ENCODE peak calls at places on chromosomes 13 and 19, in six cellular contexts. F is upper lobe of right lung, K is spleen, Y is AG09319, O is mammary epithelial cell, J is astrocyte of the cerebellum. P is an unnamed sample.

GRCh38 chr19:57363734-57364181 is 407 bp downstream of the TRAPPC2B start:
- DNase-seq in F (no peak), K (no peak), O (no peak), J (no peak), Y (no peak), P (no peak)

GRCh38 chr13:87444135-87444534 is 227.0 kb upstream of the SLITRK5 start:
- DNase-seq in J (no peak), Y (no peak), O (no peak), K (no peak), F (no peak), P (no peak)

GRCh38 chr13:35378939-35379338 is 97.5 kb downstream of the MAB21L1 start:
- DNase-seq in J (no peak), O (no peak), Y (no peak), K (no peak), F (no peak), P (no peak)

GRCh38 chr19:15101479-15102082 is 5.6 kb upstream of the SYDE1 start:
- DNase-seq in F (no peak), K (no peak), J (peak), Y (no peak), O (peak), P (no peak)

GRCh38 chr13:40974460-40975407 is 44.4 kb downstream of the ELF1 start:
- DNase-seq in K (no peak), J (no peak), F (no peak), O (peak), Y (no peak), P (no peak)

GRCh38 chr19:18736415-18737336 is 53.2 kb downstream of the CRTC1 start:
- DNase-seq in K (no peak), F (no peak), J (no peak), Y (no peak), O (no peak), P (no peak)

GRCh38 chr13:34672631-34673030 is 269.4 kb upstream of the NBEA start:
- DNase-seq in O (peak), F (no peak), Y (no peak), K (no peak), J (no peak), P (no peak)

GRCh38 chr19:30664358-30665058 is 292.3 kb downstream of the ZNF536 start:
- DNase-seq in J (no peak), Y (no peak), O (peak), K (peak), F (no peak), P (no peak)

GRCh38 chr13:40069173-40070044 is 413.9 kb downstream of the COG6 start:
- DNase-seq in Y (peak), J (peak), F (peak), K (peak), O (peak), P (no peak)

GRCh38 chr13:27789495-27790303 is 2.6 kb upstream of the GSX1 start:
- DNase-seq in F (no peak), O (no peak), K (no peak), Y (no peak), J (no peak), P (no peak)

GRCh38 chr19:7159105-7159933 is 89.8 kb downstream of the ZNF557 start:
- DNase-seq in J (no peak), K (no peak), Y (no peak), O (no peak), F (no peak), P (peak)

GRCh38 chr13:33004454-33004853 is 11.8 kb upstream of the KL start:
- DNase-seq in O (no peak), Y (no peak), J (no peak), K (no peak), F (no peak), P (no peak)

GRCh38 chr13:38685974-38686571 is 804 bp upstream of the FREM2 start:
- DNase-seq in O (peak), F (no peak), J (peak), K (no peak), Y (no peak), P (no peak)

GRCh38 chr19:14434543-14435319 is 1.6 kb downstream of the PKN1 start:
- DNase-seq in K (peak), O (peak), J (peak), Y (no peak), F (peak), P (peak)

GRCh38 chr19:45474191-45474940 is 6.6 kb downstream of the FOSB start:
- DNase-seq in K (no peak), O (no peak), J (no peak), Y (no peak), F (no peak), P (no peak)

GRCh38 chr19:23118400-23118799 is 1.6 kb downstream of the ZNF730 start:
- DNase-seq in O (no peak), F (no peak), K (no peak), Y (no peak), J (no peak), P (no peak)

GRCh38 chr19:33229962-33230361 is 4.3 kb upstream of the SLC7A10 start:
- DNase-seq in O (no peak), Y (no peak), K (no peak), J (no peak), F (no peak), P (no peak)

GRCh38 chr13:73602295-73602694 is 531.9 kb downstream of the KLF12 start:
- DNase-seq in O (peak), F (no peak), J (no peak), Y (no peak), K (no peak), P (no peak)

GRCh38 chr13:30711375-30711774 is 24.0 kb upstream of the ALOX5AP start:
- DNase-seq in Y (no peak), F (no peak), O (peak), J (no peak), K (no peak), P (no peak)

GRCh38 chr19:31253816-31254551 is 95.3 kb downstream of the TSHZ3 start:
- DNase-seq in O (peak), K (no peak), Y (no peak), J (peak), F (no peak), P (no peak)

GRCh38 chr13:52974711-52975110 is 53.9 kb upstream of the OLFM4 start:
- DNase-seq in K (no peak), F (no peak), Y (no peak), J (no peak), O (no peak), P (no peak)

GRCh38 chr13:34294483-34295129 is 476.7 kb downstream of the RFC3 start:
- DNase-seq in Y (no peak), J (no peak), K (no peak), O (peak), F (no peak), P (no peak)

GRCh38 chr13:31749929-31750328 is 10.6 kb downstream of the RXFP2 start:
- DNase-seq in O (peak), K (no peak), Y (peak), J (peak), F (no peak), P (no peak)

GRCh38 chr19:14248578-14249011 is 42.6 kb upstream of the ADGRL1 start:
- DNase-seq in Y (peak), K (peak), F (no peak), O (no peak), J (peak), P (no peak)

GRCh38 chr19:3656073-3656746 is 29.6 kb upstream of the CACTIN start:
- DNase-seq in K (no peak), O (no peak), J (no peak), Y (no peak), F (no peak), P (no peak)

GRCh38 chr13:63299995-63300394 is 1884.3 kb upstream of the PCDH20 start:
- DNase-seq in Y (no peak), O (no peak), K (no peak), F (no peak), J (no peak), P (no peak)

GRCh38 chr13:30730526-30730925 is 4.8 kb upstream of the ALOX5AP start:
- DNase-seq in O (no peak), J (no peak), K (no peak), F (no peak), Y (no peak), P (no peak)

GRCh38 chr19:10408511-10409291 is 5.4 kb upstream of the CDC37 start:
- DNase-seq in K (peak), F (peak), J (no peak), O (no peak), Y (no peak), P (no peak)

GRCh38 chr19:7916137-7916907 is 1.7 kb downstream of the TGFBR3L start:
- DNase-seq in Y (no peak), J (no peak), K (peak), F (peak), O (no peak), P (peak)

GRCh38 chr19:47228937-47229673 is 1.9 kb downstream of the BBC3 start:
- DNase-seq in O (peak), J (no peak), K (no peak), Y (no peak), F (peak), P (no peak)

GRCh38 chr19:47228168-47228936 is 2.6 kb downstream of the BBC3 start:
- DNase-seq in K (peak), O (peak), Y (no peak), J (no peak), F (peak), P (no peak)

GRCh38 chr19:47227347-47228167 is 3.4 kb downstream of the BBC3 start:
- DNase-seq in Y (peak), J (peak), O (peak), K (peak), F (peak), P (no peak)

GRCh38 chr19:47225746-47226425 is 5.1 kb downstream of the BBC3 start:
- DNase-seq in Y (peak), F (peak), K (peak), O (peak), J (peak), P (no peak)

DNA sequence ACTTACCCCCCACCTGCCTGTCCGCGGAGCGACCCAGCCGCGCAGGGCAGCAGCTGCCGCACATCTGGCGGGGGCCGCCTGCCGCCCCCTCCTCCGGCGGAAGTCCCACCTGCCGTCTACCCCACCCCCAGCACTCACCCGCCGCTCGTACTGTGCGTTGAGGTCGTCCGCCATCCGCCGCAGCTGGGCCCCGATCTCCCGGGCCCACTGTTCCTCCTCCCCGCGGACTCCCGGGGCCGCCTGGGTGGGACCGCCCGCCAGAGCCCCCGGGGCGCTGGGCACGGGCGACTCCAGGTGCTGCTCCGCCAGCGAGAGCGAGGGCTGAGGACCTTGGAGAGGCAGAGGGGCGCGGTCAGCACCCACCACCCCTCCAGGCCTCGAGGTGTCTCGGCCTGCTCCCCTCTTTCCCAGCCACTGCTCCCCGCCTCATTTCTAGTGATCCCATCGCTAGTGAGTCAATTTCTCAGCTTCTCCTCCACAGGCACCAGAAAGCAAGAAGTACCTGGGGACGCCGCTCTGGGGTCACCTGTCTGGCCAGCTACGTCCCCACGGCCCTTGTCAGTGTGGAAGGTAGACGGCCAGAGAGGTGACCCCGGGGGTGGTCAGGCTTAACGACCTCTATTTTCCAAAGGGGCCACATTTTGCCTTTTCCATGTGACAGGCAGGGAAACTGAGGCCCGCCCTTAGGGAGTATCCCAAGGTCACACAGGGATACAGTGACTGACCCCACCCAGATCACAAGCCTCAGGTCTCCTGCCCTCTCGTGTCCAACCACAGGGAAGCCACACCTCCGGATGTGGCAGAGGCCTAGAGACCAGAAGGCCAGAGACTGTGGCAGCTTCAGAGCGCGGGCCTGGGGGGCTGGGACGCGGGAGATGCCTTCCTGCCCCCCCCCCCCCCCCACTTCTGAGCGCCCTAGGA is 4.3 kb downstream of the BBC3 start:
- DNase-seq in Y (peak), O (peak), J (no peak), F (peak), K (peak), P (no peak)
- TF ChIP-seq CTCF in Y (no peak), O (no peak), J (no peak), F (no peak), K (no peak), P (peak)

GRCh38 chr13:102845289-102845629 is 573 bp upstream of the ERCC5 start:
- DNase-seq in K (no peak), J (no peak), O (no peak), Y (no peak), F (no peak), P (no peak)

GRCh38 chr13:102846261-102847015 is 606 bp downstream of the ERCC5 start:
- DNase-seq in K (peak), Y (no peak), F (peak), O (peak), J (no peak), P (no peak)

GRCh38 chr13:102848956-102849355 is 3.1 kb downstream of the ERCC5 start:
- DNase-seq in O (no peak), K (no peak), F (no peak), Y (no peak), J (no peak), P (no peak)

GRCh38 chr13:102845630-102846260 is at the start of gene ERCC5:
- DNase-seq in O (peak), Y (peak), K (peak), F (peak), J (peak), P (peak)

GRCh38 chr13:102847272-102848234 is 1.7 kb downstream of the ERCC5 start:
- DNase-seq in F (no peak), Y (no peak), O (peak), K (peak), J (no peak), P (no peak)
- TF ChIP-seq CTCF in F (peak), Y (peak), O (peak), K (peak), J (peak), P (peak)

GRCh38 chr19:17448190-17448967 is at the start of gene TMEM221:
- DNase-seq in J (no peak), K (peak), Y (no peak), F (peak), O (no peak), P (no peak)
- TF ChIP-seq CTCF in J (peak), K (peak), Y (peak), F (peak), O (no peak), P (peak)

GRCh38 chr13:59043016-59043415 is 1120.7 kb downstream of the DIAPH3 start:
- DNase-seq in O (no peak), K (no peak), F (no peak), J (peak), Y (no peak), P (no peak)
- TF ChIP-seq CTCF in O (no peak), K (no peak), F (no peak), J (no peak), Y (no peak), P (no peak)

DNA sequence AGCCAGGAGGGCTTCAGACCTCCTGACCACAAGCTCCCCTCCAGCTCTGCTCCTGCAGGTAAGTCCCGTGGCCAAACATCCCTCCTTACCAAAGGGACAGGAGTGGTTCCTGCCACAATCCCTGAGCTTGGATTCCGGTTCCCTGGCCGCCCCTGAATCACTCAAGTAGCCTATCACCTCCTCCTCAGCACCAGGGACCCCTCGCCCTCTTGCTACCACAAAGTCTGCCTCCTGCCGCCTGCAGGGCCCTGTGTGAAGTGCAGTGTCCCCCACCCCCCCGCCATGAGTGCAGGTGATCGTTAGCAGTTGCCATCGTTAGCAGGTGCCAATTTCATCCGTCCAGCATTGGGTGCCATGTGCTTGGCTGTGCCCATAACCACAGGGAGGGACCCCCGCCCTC is 40.8 kb upstream of the RANBP3 start:
- DNase-seq in Y (no peak), J (no peak), O (no peak), K (peak), F (peak), P (peak)
- TF ChIP-seq CTCF in Y (no peak), J (peak), O (no peak), K (no peak), F (no peak), P (peak)

GRCh38 chr19:41740415-41741243 is 14.7 kb upstream of the CEACAM6 start:
- DNase-seq in J (no peak), F (no peak), O (no peak), Y (no peak), K (no peak), P (no peak)
- TF ChIP-seq CTCF in J (no peak), F (no peak), O (no peak), Y (no peak), K (no peak), P (no peak)

DNA sequence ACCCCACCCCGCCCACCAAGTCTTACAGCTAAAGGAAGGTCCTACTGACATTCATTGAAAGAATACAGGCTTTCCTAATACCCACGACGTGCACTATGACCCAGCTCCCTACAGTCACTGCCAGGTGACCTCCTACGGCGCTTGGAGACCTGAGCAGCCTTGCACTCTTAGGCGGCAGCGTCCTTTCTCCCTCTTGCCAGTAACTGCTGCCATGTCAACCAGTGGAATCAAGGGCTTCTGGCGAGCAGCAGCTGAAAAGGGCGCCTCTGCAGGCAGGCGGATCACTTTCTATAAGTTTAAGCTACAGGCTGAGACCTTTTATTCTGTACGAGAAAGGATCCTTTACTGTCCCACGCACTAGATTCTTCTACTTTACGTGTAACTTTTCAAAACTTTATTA is 2.0 kb downstream of the KCTD12 start:
- DNase-seq in J (no peak), O (peak), F (peak), Y (no peak), K (peak), P (no peak)
- TF ChIP-seq CTCF in J (peak), O (peak), F (peak), Y (peak), K (peak), P (peak)

GRCh38 chr19:28737021-28737525 is 475.9 kb downstream of the UQCRFS1 start:
- DNase-seq in F (no peak), Y (peak), O (peak), J (peak), K (no peak), P (no peak)

GRCh38 chr19:28731577-28731976 is 481.4 kb downstream of the UQCRFS1 start:
- DNase-seq in O (no peak), Y (no peak), F (no peak), K (no peak), J (no peak), P (no peak)

GRCh38 chr19:28736528-28736927 is 476.4 kb downstream of the UQCRFS1 start:
- DNase-seq in J (no peak), F (no peak), K (no peak), O (no peak), Y (no peak), P (no peak)

GRCh38 chr19:28737526-28737925 is 475.4 kb downstream of the UQCRFS1 start:
- DNase-seq in K (no peak), Y (no peak), O (peak), J (no peak), F (no peak), P (no peak)
- TF ChIP-seq CTCF in K (no peak), Y (no peak), O (no peak), J (no peak), F (no peak), P (no peak)

GRCh38 chr13:102940143-102940542 is 94.3 kb downstream of the ERCC5 start:
- DNase-seq in O (no peak), J (no peak), K (no peak), F (no peak), Y (no peak), P (no peak)
- TF ChIP-seq CTCF in O (no peak), J (no peak), K (no peak), F (no peak), Y (no peak), P (no peak)

P was measured in chondrocyte.